ENCODE peak calls at places on chromosomes 13 and 19, in seven cellular contexts. M is GM23338, Z is A549, L is neuronal stem cell, Y is astrocyte, F is HCT116, X is fibroblast of lung. U is an unnamed sample. For H3K4me1, the result is how much of the 10 kb centered on the place peaks cover.

GRCh38 chr13:26961890-26962615 is 201.5 kb upstream of the GPR12 start:
- DNase-seq in M (no peak), Z (no peak), L (no peak), Y (no peak), F (no peak), X (no peak), U (no peak)

GRCh38 chr13:49062297-49062896 is 86.7 kb downstream of the FNDC3A start:
- DNase-seq in M (no peak), Z (no peak), L (no peak), Y (no peak), F (no peak), X (peak), U (no peak)

GRCh38 chr13:93951153-93951552 is 528.3 kb downstream of the DCT start:
- DNase-seq in M (peak), Z (no peak), L (no peak), Y (no peak), F (no peak), X (no peak), U (no peak)

GRCh38 chr13:33153421-33154381 is 131.9 kb downstream of the STARD13 start:
- DNase-seq in M (peak), Z (no peak), L (no peak), Y (peak), F (no peak), X (peak), U (no peak)

GRCh38 chr13:66262330-66262729 is 967.8 kb downstream of the PCDH9 start:
- DNase-seq in M (no peak), Z (no peak), L (no peak), Y (no peak), F (no peak), X (no peak), U (no peak)

GRCh38 chr13:102556806-102557205 is 40.0 kb upstream of the TPP2 start:
- DNase-seq in M (no peak), Z (no peak), L (no peak), Y (no peak), F (no peak), X (no peak), U (no peak)

GRCh38 chr13:104450006-104450405 is 1383.8 kb upstream of the SLC10A2 start:
- DNase-seq in M (no peak), Z (no peak), L (no peak), Y (no peak), F (no peak), X (no peak), U (no peak)

GRCh38 chr13:48748681-48749080 is 95.0 kb downstream of the CYSLTR2 start:
- DNase-seq in M (no peak), Z (no peak), L (no peak), Y (no peak), F (no peak), X (no peak), U (no peak)

GRCh38 chr13:50526771-50527567 is 316.5 kb downstream of the DLEU7 start:
- DNase-seq in M (no peak), Z (no peak), L (no peak), Y (no peak), F (no peak), X (no peak), U (no peak)

GRCh38 chr13:98103942-98104880 is 38.7 kb upstream of the FARP1 start:
- DNase-seq in M (peak), Z (peak), L (no peak), Y (no peak), F (no peak), X (no peak), U (no peak)

GRCh38 chr19:42528354-42529247 is at the start of gene CEACAM1:
- DNase-seq in M (no peak), Z (no peak), L (no peak), Y (no peak), F (no peak), X (no peak), U (no peak)

GRCh38 chr13:44306401-44307192 is 67.0 kb upstream of the SERP2 start:
- DNase-seq in M (peak), Z (peak), L (peak), Y (peak), F (peak), X (peak), U (no peak)

GRCh38 chr13:29924482-29924884 is 74.1 kb upstream of the UBL3 start:
- DNase-seq in M (no peak), Z (peak), L (no peak), Y (peak), F (no peak), X (peak), U (no peak)

GRCh38 chr19:55300821-55301458 is 17.1 kb downstream of the BRSK1 start:
- DNase-seq in M (no peak), Z (no peak), L (peak), Y (no peak), F (no peak), X (no peak), U (no peak)

GRCh38 chr13:102800145-102801041 is 1.5 kb downstream of the BIVM start:
- DNase-seq in M (peak), Z (peak), L (peak), Y (peak), F (peak), X (peak), U (no peak)

GRCh38 chr19:5943623-5944022 is 29.6 kb downstream of the CAPS start:
- DNase-seq in M (no peak), Z (no peak), L (no peak), Y (peak), F (no peak), X (peak), U (no peak)

GRCh38 chr13:96671073-96671472 is 323.2 kb downstream of the OXGR1 start:
- DNase-seq in M (no peak), Z (no peak), L (no peak), Y (no peak), F (no peak), X (no peak), U (no peak)

GRCh38 chr13:95258619-95259194 is 42.5 kb downstream of the ABCC4 start:
- DNase-seq in M (no peak), Z (peak), L (no peak), Y (no peak), F (no peak), X (no peak), U (no peak)

GRCh38 chr13:107209811-107210210 is 641.9 kb upstream of the ARGLU1 start:
- DNase-seq in M (no peak), Z (no peak), L (no peak), Y (peak), F (no peak), X (peak), U (no peak)

GRCh38 chr13:18936104-18936503 is 245.5 kb downstream of the TUBA3C start:
- DNase-seq in M (no peak), Z (no peak), L (no peak), Y (no peak), F (no peak), X (no peak), U (no peak)

GRCh38 chr19:44795398-44795987 is 13.4 kb upstream of the BCAM start:
- DNase-seq in M (no peak), Z (no peak), L (no peak), Y (no peak), F (no peak), X (no peak), U (no peak)
- H3K4me1 ChIP-seq in M (under half), Z (under half), L (under half), Y (under half), F (under half), X (under half), U (under half)

GRCh38 chr13:27965343-27965739 is 3.8 kb downstream of the CDX2 start:
- DNase-seq in M (peak), Z (no peak), L (no peak), Y (no peak), F (no peak), X (no peak), U (no peak)

GRCh38 chr13:27967736-27968315 is 1.3 kb downstream of the CDX2 start:
- DNase-seq in M (peak), Z (no peak), L (no peak), Y (no peak), F (no peak), X (no peak), U (no peak)

GRCh38 chr13:27965740-27966640 is 3.1 kb downstream of the CDX2 start:
- DNase-seq in M (peak), Z (no peak), L (no peak), Y (no peak), F (no peak), X (no peak), U (no peak)

GRCh38 chr13:27967203-27967735 is 1.8 kb downstream of the CDX2 start:
- DNase-seq in M (peak), Z (no peak), L (no peak), Y (no peak), F (no peak), X (no peak), U (no peak)

DNA sequence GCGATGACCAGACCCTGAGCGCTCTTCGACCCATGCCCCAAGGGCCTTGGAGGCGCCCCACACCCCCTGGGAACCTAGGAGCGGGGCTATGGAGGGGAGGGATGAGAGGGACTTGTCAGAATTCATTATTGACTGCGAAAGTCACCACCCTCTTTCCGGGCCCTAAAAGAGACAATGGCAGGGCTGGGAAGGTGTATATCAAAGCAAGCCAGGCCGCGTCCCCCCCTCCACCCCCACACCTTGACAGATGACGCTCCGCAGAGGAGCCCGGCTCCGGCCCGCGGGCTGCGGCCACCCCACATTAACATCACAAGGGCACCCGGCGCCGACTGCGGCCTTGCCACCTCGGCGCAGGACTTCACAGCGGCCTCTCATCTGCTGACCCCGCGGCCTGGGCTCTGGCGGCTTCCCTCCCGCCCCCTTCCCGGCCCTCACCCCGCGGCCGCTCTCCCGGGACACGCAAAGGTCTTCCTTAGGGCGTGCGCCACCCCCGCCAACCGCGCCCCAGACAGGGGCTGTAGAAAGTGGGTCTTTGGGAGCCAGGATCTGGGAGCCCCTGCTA is 2.4 kb downstream of the CDX2 start:
- DNase-seq in M (peak), Z (no peak), L (no peak), Y (no peak), F (no peak), X (no peak), U (no peak)
- H3K27ac ChIP-seq in M (no peak), Z (no peak), L (no peak), Y (no peak), F (no peak), X (no peak), U (no peak)

DNA sequence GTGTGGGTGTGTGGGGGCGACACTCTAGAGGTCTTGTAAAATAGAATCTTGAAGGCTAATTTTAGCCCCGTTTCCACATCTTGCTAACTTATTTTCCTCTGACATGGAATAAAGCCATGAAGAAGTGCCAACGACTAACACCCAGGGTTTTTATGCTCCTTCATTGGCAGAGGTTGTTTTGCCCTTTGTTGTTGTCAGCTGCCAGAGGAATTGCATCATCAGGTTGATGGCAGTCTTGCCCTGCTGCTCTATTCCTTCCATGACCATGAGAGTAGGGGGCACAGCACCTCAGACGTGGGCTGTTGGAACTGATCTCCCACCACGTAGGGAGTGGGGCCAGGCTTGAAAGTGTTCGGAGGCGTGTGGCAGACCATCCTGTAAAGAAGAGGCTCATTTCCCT is 30.5 kb upstream of the FAM216B start:
- DNase-seq in M (no peak), Z (no peak), L (no peak), Y (no peak), F (no peak), X (no peak), U (no peak)
- H3K4me2 ChIP-seq in M (no peak), Z (no peak), L (no peak), Y (no peak), F (no peak), X (no peak), U (no peak)

GRCh38 chr19:48870048-48870447 is 1.6 kb upstream of the PLEKHA4 start:
- DNase-seq in M (no peak), Z (no peak), L (no peak), Y (no peak), F (no peak), X (no peak), U (no peak)

GRCh38 chr19:48872884-48873475 is 759 bp downstream of the PPP1R15A start:
- DNase-seq in M (peak), Z (peak), L (peak), Y (peak), F (peak), X (peak), U (peak)

GRCh38 chr19:48874309-48875135 is 2.3 kb downstream of the PPP1R15A start:
- DNase-seq in M (no peak), Z (peak), L (no peak), Y (peak), F (no peak), X (peak), U (peak)

GRCh38 chr19:48872182-48872883 is at the start of gene PPP1R15A:
- DNase-seq in M (peak), Z (peak), L (peak), Y (peak), F (peak), X (peak), U (peak)

GRCh38 chr19:48873476-48874308 is 1.5 kb downstream of the PPP1R15A start:
- DNase-seq in M (no peak), Z (no peak), L (no peak), Y (no peak), F (no peak), X (no peak), U (no peak)
- H3K4me1 ChIP-seq in M (under half), Z (under half), L (under half), Y (under half), F (half or more), X (under half), U (under half)

DNA sequence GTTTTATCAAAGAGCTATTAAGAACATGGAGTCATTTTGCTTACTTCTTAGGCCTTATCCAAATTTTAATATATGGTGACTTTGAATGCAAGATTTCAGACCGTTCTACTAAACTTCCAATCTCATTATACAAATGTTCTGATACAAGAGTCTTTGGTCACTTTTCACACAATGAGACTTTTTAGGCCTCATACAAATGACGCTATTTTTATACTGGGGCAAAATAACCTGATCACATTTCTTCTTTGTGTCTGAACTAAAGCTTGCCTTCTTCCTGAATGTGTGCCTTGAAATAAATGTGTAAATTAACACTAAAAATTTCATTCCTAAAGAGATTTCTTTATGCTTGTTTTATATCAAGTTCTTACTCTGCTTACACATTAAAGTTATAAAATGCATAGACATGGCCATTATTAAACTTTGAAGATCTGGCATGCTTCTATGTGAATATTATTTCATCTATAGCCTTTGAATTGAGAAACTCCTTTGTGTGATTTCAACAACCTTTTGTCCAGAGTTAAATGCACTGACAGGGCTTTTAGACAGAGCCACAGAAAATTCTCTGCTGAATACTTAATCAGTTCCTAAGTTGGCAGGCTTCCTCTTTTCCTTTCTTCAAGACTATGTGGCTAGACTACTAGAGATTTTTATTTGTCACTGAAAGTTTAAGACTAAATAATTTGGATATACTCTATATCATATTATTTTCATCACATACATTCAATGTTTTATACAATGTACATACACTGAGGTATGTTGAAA is 86.1 kb downstream of the EDNRB start:
- DNase-seq in M (no peak), Z (no peak), L (no peak), Y (peak), F (no peak), X (peak), U (no peak)
- H3K27ac ChIP-seq in M (no peak), Z (no peak), L (peak), Y (no peak), F (no peak), X (no peak), U (no peak)

GRCh38 chr13:100710176-100710575 is 35.6 kb upstream of the TMTC4 start:
- DNase-seq in M (no peak), Z (no peak), L (no peak), Y (peak), F (no peak), X (peak), U (no peak)

DNA sequence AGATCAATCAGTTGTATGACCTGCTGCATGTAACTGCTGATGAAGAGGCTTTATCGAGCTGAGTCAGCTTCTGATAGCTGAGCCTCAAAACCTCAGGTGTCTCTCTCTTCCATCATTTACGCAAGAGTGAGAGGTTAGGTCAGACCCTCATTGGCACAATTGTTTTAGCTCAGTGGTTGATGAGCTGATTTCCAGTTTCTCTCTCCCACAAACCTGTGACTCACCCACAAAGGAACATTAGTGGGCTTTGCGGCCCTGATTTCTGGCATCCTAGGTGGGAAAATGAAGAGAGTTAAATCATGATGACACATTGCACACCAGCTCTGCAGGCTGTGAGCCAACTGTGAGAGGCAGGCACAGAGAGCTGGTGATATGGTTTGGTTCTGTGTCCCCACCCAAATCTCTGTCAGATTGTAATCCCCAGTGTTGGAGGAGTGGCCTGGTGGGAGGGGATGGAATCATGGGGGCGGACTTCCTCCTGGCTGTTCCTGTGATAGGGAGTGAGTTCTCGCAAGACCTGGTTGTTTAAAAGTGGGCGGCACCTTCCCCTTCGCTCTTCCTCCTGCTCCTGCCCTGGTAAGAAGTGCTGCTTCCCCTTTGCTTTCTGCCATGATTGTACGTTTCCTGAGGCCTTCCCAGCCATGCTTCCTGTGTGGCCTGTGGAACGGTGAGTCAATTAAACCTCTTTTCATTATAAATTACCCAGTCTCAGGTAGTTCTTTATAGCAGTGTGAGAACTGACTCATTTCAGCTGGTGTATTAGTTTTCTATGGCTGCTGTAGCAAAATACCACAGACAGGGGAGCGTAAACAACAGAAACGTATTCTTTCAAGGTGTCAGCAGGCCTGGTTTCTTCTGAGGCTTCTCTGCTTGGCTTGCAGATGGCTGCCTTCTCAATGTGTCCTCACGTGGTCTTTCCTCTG is 33.5 kb upstream of the TMTC4 start:
- DNase-seq in M (no peak), Z (no peak), L (no peak), Y (peak), F (no peak), X (peak), U (no peak)
- H3K4me2 ChIP-seq in M (no peak), Z (no peak), L (no peak), Y (no peak), F (no peak), X (no peak), U (no peak)

DNA sequence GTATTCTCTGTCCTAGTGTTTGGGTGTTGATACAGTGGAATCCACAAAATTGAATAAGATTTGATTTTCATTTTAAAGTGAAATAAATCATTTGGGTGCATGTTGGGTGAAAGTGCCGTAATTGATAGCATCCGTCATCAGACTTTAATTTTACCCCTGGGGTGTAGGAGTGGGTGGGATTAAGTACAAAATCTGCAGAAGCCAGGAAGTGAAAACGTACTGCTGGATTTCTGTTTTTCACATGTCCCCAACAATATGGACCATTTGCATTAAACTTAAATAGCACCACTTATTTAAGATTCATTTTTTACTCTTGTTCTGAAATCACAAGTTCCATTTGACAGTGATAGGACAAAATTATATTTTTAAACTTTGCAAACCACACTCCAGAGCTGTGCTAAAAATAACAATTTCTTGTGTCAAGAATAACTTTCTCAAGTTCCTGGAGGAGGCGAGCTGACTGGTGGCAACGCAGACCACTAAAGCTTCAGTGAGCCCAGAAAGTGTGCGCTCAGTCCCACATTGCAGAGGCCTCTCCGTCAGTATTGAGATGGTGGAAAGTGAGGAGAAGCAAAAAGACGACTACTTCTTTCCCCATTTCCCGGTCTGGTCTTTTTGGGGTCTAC is 71.3 kb downstream of the ARHGEF7 start:
- DNase-seq in M (no peak), Z (no peak), L (no peak), Y (no peak), F (no peak), X (no peak), U (no peak)
- H3K4me1 ChIP-seq in M (under half), Z (under half), L (under half), Y (under half), F (under half), X (under half), U (under half)

U was measured in keratinocyte.